ENCODE peak calls at places on chromosomes 6 and 20, in four cellular contexts. J, U, E and K are unnamed samples.

GRCh38 chr6:21900730-21901129 is 307.2 kb downstream of the SOX4 start:
- DNase-seq in U (peak), J (no peak), E (no peak), K (peak)

GRCh38 chr6:45185403-45186251 is 142.5 kb upstream of the RUNX2 start:
- DNase-seq in E (no peak), J (no peak), U (no peak), K (peak)

GRCh38 chr6:131778134-131778533 is 29.7 kb upstream of the ENPP1 start:
- DNase-seq in U (no peak), E (no peak), J (no peak), K (no peak)

GRCh38 chr6:52420668-52421358 is 671 bp downstream of the EFHC1 start:
- DNase-seq in E (no peak), U (peak), J (no peak), K (peak)

GRCh38 chr6:20582586-20583446 is 48.6 kb downstream of the CDKAL1 start:
- DNase-seq in J (no peak), U (no peak), E (no peak), K (no peak)

GRCh38 chr6:68313911-68314310 is 321.2 kb upstream of the ADGRB3 start:
- DNase-seq in J (no peak), U (no peak), E (no peak), K (peak)

GRCh38 chr6:111805511-111806181 is 67.6 kb downstream of the FYN start:
- DNase-seq in U (peak), J (no peak), E (no peak), K (peak)

GRCh38 chr6:169808608-169808967 is 57.2 kb downstream of the ERMARD start:
- DNase-seq in E (no peak), J (no peak), U (no peak), K (no peak)

GRCh38 chr6:45710304-45710821 is 305.3 kb downstream of the CLIC5 start:
- DNase-seq in J (no peak), E (no peak), U (no peak), K (peak)

GRCh38 chr6:125294036-125294435 is 7.7 kb downstream of the HDDC2 start:
- DNase-seq in J (no peak), E (no peak), U (no peak), K (peak)

GRCh38 chr20:61886721-61887658 is 178.7 kb downstream of the TAF4 start:
- DNase-seq in U (peak), J (no peak), E (no peak), K (peak)

GRCh38 chr20:61539706-61540360 is 287.8 kb downstream of the CDH4 start:
- DNase-seq in J (no peak), U (no peak), E (no peak), K (no peak)

GRCh38 chr6:21438986-21439352 is 154.6 kb upstream of the SOX4 start:
- DNase-seq in U (peak), E (no peak), J (no peak), K (peak)

GRCh38 chr6:142074516-142074915 is 58.2 kb upstream of the GJE1 start:
- DNase-seq in U (no peak), J (no peak), E (no peak), K (no peak)

GRCh38 chr6:74932214-74932923 is 273.5 kb downstream of the COL12A1 start:
- DNase-seq in J (no peak), E (no peak), U (no peak), K (no peak)

GRCh38 chr6:128511518-128511917 is 8.9 kb downstream of the PTPRK start:
- DNase-seq in J (no peak), E (no peak), U (peak), K (peak)

GRCh38 chr20:46767127-46767761 is 57.8 kb downstream of the SLC2A10 start:
- DNase-seq in E (no peak), J (no peak), U (no peak), K (peak)

GRCh38 chr20:55103188-55103587 is 627.8 kb downstream of the DOK5 start:
- DNase-seq in U (no peak), J (no peak), E (no peak), K (no peak)

GRCh38 chr20:52422574-52423463 is 231.2 kb upstream of the ZFP64 start:
- DNase-seq in U (no peak), E (no peak), J (no peak), K (peak)

GRCh38 chr6:160428069-160428430 is 79.9 kb downstream of the SLC22A3 start:
- DNase-seq in J (no peak), E (no peak), U (no peak), K (peak)

GRCh38 chr6:56072856-56073255 is 174.5 kb downstream of the COL21A1 start:
- DNase-seq in E (no peak), J (no peak), U (no peak), K (peak)

GRCh38 chr20:43917380-43917779 is 2.7 kb downstream of the TOX2 start:
- DNase-seq in J (no peak), U (no peak), E (no peak), K (no peak)

GRCh38 chr6:1409774-1410465 is 20.5 kb downstream of the FOXF2 start:
- DNase-seq in J (no peak), U (no peak), E (no peak), K (no peak)

GRCh38 chr20:1434571-1435336 is 31.9 kb downstream of the NSFL1C start:
- DNase-seq in E (no peak), J (peak), U (peak), K (peak)

GRCh38 chr6:18454446-18454845 is 67.3 kb downstream of the RNF144B start:
- DNase-seq in U (no peak), E (no peak), J (no peak), K (no peak)

GRCh38 chr20:50691585-50692552 is 527 bp upstream of the RIPOR3 start:
- DNase-seq in E (no peak), J (no peak), U (no peak), K (peak)

GRCh38 chr6:652865-653264 is 4.0 kb downstream of the HUS1B start:
- DNase-seq in J (no peak), E (no peak), U (no peak), K (no peak)

GRCh38 chr6:137787016-137787415 is 80.0 kb upstream of the TNFAIP3 start:
- DNase-seq in E (no peak), U (no peak), J (no peak), K (no peak)